ENCODE peak calls at places on chromosomes 13 and 19, in seven cellular contexts. One of them, this sample, is unnamed.

GRCh38 chr19:57348136-57348535 is 2.9 kb upstream of the ZNF304 start:
- DNase-seq in neural progenitor cell: no peak
- DNase-seq in MM.1S: no peak
- DNase-seq in hepatocyte: no peak
- DNase-seq in PC-3: no peak
- DNase-seq in GM23338: no peak
- DNase-seq in SK-N-SH: no peak
- DNase-seq in this sample: peak

GRCh38 chr13:47250141-47250540 is 353.3 kb upstream of the HTR2A start:
- DNase-seq in neural progenitor cell: no peak
- DNase-seq in MM.1S: no peak
- DNase-seq in hepatocyte: no peak
- DNase-seq in PC-3: peak
- DNase-seq in GM23338: no peak
- DNase-seq in SK-N-SH: no peak
- DNase-seq in this sample: peak

GRCh38 chr19:52451241-52451640 is 2.1 kb upstream of the ZNF578 start:
- DNase-seq in neural progenitor cell: no peak
- DNase-seq in MM.1S: no peak
- DNase-seq in hepatocyte: no peak
- DNase-seq in PC-3: no peak
- DNase-seq in GM23338: no peak
- DNase-seq in SK-N-SH: no peak
- DNase-seq in this sample: no peak

GRCh38 chr13:75762066-75762937 is 126.2 kb downstream of the LMO7 start:
- DNase-seq in neural progenitor cell: no peak
- DNase-seq in MM.1S: peak
- DNase-seq in hepatocyte: peak
- DNase-seq in PC-3: peak
- DNase-seq in GM23338: no peak
- DNase-seq in SK-N-SH: no peak
- DNase-seq in this sample: peak

GRCh38 chr13:44188257-44188656 is 185.4 kb upstream of the SERP2 start:
- DNase-seq in neural progenitor cell: no peak
- DNase-seq in MM.1S: no peak
- DNase-seq in hepatocyte: no peak
- DNase-seq in PC-3: peak
- DNase-seq in GM23338: no peak
- DNase-seq in SK-N-SH: no peak
- DNase-seq in this sample: peak

GRCh38 chr13:77521595-77522367 is 13.7 kb upstream of the SCEL start:
- DNase-seq in neural progenitor cell: peak
- DNase-seq in MM.1S: no peak
- DNase-seq in hepatocyte: no peak
- DNase-seq in PC-3: peak
- DNase-seq in GM23338: peak
- DNase-seq in SK-N-SH: no peak
- DNase-seq in this sample: peak

GRCh38 chr19:49744946-49745381 is 18.1 kb downstream of the TSKS start:
- DNase-seq in neural progenitor cell: no peak
- DNase-seq in MM.1S: no peak
- DNase-seq in hepatocyte: no peak
- DNase-seq in PC-3: no peak
- DNase-seq in GM23338: peak
- DNase-seq in SK-N-SH: no peak
- DNase-seq in this sample: no peak

GRCh38 chr13:67792151-67792665 is 562.1 kb upstream of the PCDH9 start:
- DNase-seq in neural progenitor cell: no peak
- DNase-seq in MM.1S: no peak
- DNase-seq in hepatocyte: no peak
- DNase-seq in PC-3: no peak
- DNase-seq in GM23338: no peak
- DNase-seq in SK-N-SH: no peak
- DNase-seq in this sample: no peak

GRCh38 chr13:43085545-43085944 is 62.2 kb downstream of the DNAJC15 start:
- DNase-seq in neural progenitor cell: no peak
- DNase-seq in MM.1S: no peak
- DNase-seq in hepatocyte: peak
- DNase-seq in PC-3: peak
- DNase-seq in GM23338: peak
- DNase-seq in SK-N-SH: peak
- DNase-seq in this sample: peak

GRCh38 chr13:44088911-44089851 is 209.5 kb downstream of the LACC1 start:
- DNase-seq in neural progenitor cell: no peak
- DNase-seq in MM.1S: peak
- DNase-seq in hepatocyte: no peak
- DNase-seq in PC-3: no peak
- DNase-seq in GM23338: no peak
- DNase-seq in SK-N-SH: no peak
- DNase-seq in this sample: peak

GRCh38 chr13:55244991-55245644 is 1895.6 kb upstream of the PRR20A start:
- DNase-seq in neural progenitor cell: peak
- DNase-seq in MM.1S: no peak
- DNase-seq in hepatocyte: peak
- DNase-seq in PC-3: no peak
- DNase-seq in GM23338: peak
- DNase-seq in SK-N-SH: peak
- DNase-seq in this sample: no peak

GRCh38 chr13:23411706-23412105 is 21.8 kb downstream of the SACS start:
- DNase-seq in neural progenitor cell: no peak
- DNase-seq in MM.1S: no peak
- DNase-seq in hepatocyte: no peak
- DNase-seq in PC-3: no peak
- DNase-seq in GM23338: no peak
- DNase-seq in SK-N-SH: no peak
- DNase-seq in this sample: no peak

GRCh38 chr13:110538632-110539031 is 22.9 kb downstream of the RAB20 start:
- DNase-seq in neural progenitor cell: no peak
- DNase-seq in MM.1S: no peak
- DNase-seq in hepatocyte: no peak
- DNase-seq in PC-3: no peak
- DNase-seq in GM23338: no peak
- DNase-seq in SK-N-SH: no peak
- DNase-seq in this sample: no peak

GRCh38 chr19:49895566-49896297 is 955 bp downstream of the IL4I1 start:
- DNase-seq in neural progenitor cell: no peak
- DNase-seq in MM.1S: no peak
- DNase-seq in hepatocyte: no peak
- DNase-seq in PC-3: no peak
- DNase-seq in GM23338: no peak
- DNase-seq in SK-N-SH: no peak
- DNase-seq in this sample: no peak

GRCh38 chr13:58056411-58056810 is 424.9 kb downstream of the PCDH17 start:
- DNase-seq in neural progenitor cell: no peak
- DNase-seq in MM.1S: no peak
- DNase-seq in hepatocyte: peak
- DNase-seq in PC-3: no peak
- DNase-seq in GM23338: no peak
- DNase-seq in SK-N-SH: no peak
- DNase-seq in this sample: no peak

GRCh38 chr19:39126593-39127187 is 1.1 kb downstream of the PAK4 start:
- DNase-seq in neural progenitor cell: peak
- DNase-seq in MM.1S: no peak
- DNase-seq in hepatocyte: peak
- DNase-seq in PC-3: peak
- DNase-seq in GM23338: no peak
- DNase-seq in SK-N-SH: no peak
- DNase-seq in this sample: peak
- TF ChIP-seq EZH2phosphoT487 in neural progenitor cell: no peak
- TF ChIP-seq EZH2phosphoT487 in MM.1S: no peak
- TF ChIP-seq EZH2phosphoT487 in hepatocyte: no peak
- TF ChIP-seq EZH2phosphoT487 in PC-3: no peak
- TF ChIP-seq EZH2phosphoT487 in GM23338: no peak
- TF ChIP-seq EZH2phosphoT487 in SK-N-SH: no peak
- TF ChIP-seq EZH2phosphoT487 in this sample: no peak

GRCh38 chr19:22602631-22603272 is 31.4 kb upstream of the ZNF492 start:
- DNase-seq in neural progenitor cell: no peak
- DNase-seq in MM.1S: no peak
- DNase-seq in hepatocyte: no peak
- DNase-seq in PC-3: no peak
- DNase-seq in GM23338: no peak
- DNase-seq in SK-N-SH: no peak
- DNase-seq in this sample: no peak

GRCh38 chr19:22603518-22604440 is 30.3 kb upstream of the ZNF492 start:
- DNase-seq in neural progenitor cell: no peak
- DNase-seq in MM.1S: no peak
- DNase-seq in hepatocyte: no peak
- DNase-seq in PC-3: no peak
- DNase-seq in GM23338: no peak
- DNase-seq in SK-N-SH: no peak
- DNase-seq in this sample: no peak

GRCh38 chr19:22600690-22601648 is 33.2 kb upstream of the ZNF492 start:
- DNase-seq in neural progenitor cell: no peak
- DNase-seq in MM.1S: no peak
- DNase-seq in hepatocyte: no peak
- DNase-seq in PC-3: no peak
- DNase-seq in GM23338: no peak
- DNase-seq in SK-N-SH: no peak
- DNase-seq in this sample: no peak

GRCh38 chr19:22604571-22605274 is 29.4 kb upstream of the ZNF492 start:
- DNase-seq in neural progenitor cell: no peak
- DNase-seq in MM.1S: no peak
- DNase-seq in hepatocyte: no peak
- DNase-seq in PC-3: no peak
- DNase-seq in GM23338: no peak
- DNase-seq in SK-N-SH: no peak
- DNase-seq in this sample: no peak

GRCh38 chr19:22601906-22602630 is 32.1 kb upstream of the ZNF492 start:
- DNase-seq in neural progenitor cell: no peak
- DNase-seq in MM.1S: no peak
- DNase-seq in hepatocyte: no peak
- DNase-seq in PC-3: no peak
- DNase-seq in GM23338: no peak
- DNase-seq in SK-N-SH: no peak
- DNase-seq in this sample: no peak
- H3K4me3 ChIP-seq in neural progenitor cell: no peak
- H3K4me3 ChIP-seq in MM.1S: no peak
- H3K4me3 ChIP-seq in hepatocyte: no peak
- H3K4me3 ChIP-seq in PC-3: no peak
- H3K4me3 ChIP-seq in GM23338: no peak
- H3K4me3 ChIP-seq in SK-N-SH: no peak
- H3K4me3 ChIP-seq in this sample: no peak

GRCh38 chr13:26423634-26424033 is 133.8 kb upstream of the WASF3 start:
- DNase-seq in neural progenitor cell: no peak
- DNase-seq in MM.1S: no peak
- DNase-seq in hepatocyte: peak
- DNase-seq in PC-3: no peak
- DNase-seq in GM23338: peak
- DNase-seq in SK-N-SH: peak
- DNase-seq in this sample: peak
- TF ChIP-seq EZH2phosphoT487 in neural progenitor cell: no peak
- TF ChIP-seq EZH2phosphoT487 in MM.1S: no peak
- TF ChIP-seq EZH2phosphoT487 in hepatocyte: no peak
- TF ChIP-seq EZH2phosphoT487 in PC-3: no peak
- TF ChIP-seq EZH2phosphoT487 in GM23338: no peak
- TF ChIP-seq EZH2phosphoT487 in SK-N-SH: no peak
- TF ChIP-seq EZH2phosphoT487 in this sample: no peak

GRCh38 chr13:99941911-99942310 is 29.7 kb downstream of the ZIC5 start:
- DNase-seq in neural progenitor cell: no peak
- DNase-seq in MM.1S: no peak
- DNase-seq in hepatocyte: no peak
- DNase-seq in PC-3: no peak
- DNase-seq in GM23338: no peak
- DNase-seq in SK-N-SH: no peak
- DNase-seq in this sample: no peak
- H3K4me3 ChIP-seq in neural progenitor cell: no peak
- H3K4me3 ChIP-seq in MM.1S: no peak
- H3K4me3 ChIP-seq in hepatocyte: no peak
- H3K4me3 ChIP-seq in PC-3: no peak
- H3K4me3 ChIP-seq in GM23338: no peak
- H3K4me3 ChIP-seq in SK-N-SH: no peak
- H3K4me3 ChIP-seq in this sample: no peak

DNA sequence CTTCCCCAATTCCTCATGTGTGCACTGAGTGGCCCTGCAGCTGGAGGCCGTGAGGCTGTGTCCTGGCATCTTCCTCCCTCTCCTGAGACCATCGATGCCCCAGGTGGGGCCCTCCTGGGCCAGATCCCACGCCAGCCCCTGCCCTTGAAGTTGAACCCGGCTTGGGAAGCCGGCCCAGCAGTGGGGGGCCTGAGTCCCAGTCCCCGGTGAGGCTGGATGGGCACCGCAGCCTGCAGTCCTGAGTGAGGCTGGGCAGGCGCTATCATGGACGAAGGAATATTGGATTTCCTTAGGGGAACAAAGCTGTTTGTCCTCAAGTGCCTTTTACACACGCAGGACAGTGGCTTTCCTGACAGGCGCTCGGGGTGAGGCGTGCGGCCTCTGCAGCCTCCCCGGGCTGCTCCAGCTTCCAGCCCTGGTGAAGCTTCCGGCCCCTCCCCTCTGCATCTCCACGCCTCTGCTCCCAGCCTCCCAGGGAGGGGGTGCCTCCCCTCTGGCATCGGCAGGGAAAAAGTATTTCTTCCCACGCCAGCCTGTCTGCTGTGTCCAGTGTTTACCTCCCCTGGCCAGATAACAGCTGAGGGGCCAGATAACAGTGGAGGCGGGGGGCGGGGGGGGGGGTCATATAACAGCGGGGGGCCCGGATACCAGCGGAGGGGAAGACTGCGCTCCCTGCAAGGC is 159.5 kb downstream of the KDM4B start:
- DNase-seq in neural progenitor cell: peak
- DNase-seq in MM.1S: no peak
- DNase-seq in hepatocyte: peak
- DNase-seq in PC-3: no peak
- DNase-seq in GM23338: peak
- DNase-seq in SK-N-SH: peak
- DNase-seq in this sample: peak
- TF ChIP-seq EZH2phosphoT487 in neural progenitor cell: no peak
- TF ChIP-seq EZH2phosphoT487 in MM.1S: no peak
- TF ChIP-seq EZH2phosphoT487 in hepatocyte: no peak
- TF ChIP-seq EZH2phosphoT487 in PC-3: no peak
- TF ChIP-seq EZH2phosphoT487 in GM23338: no peak
- TF ChIP-seq EZH2phosphoT487 in SK-N-SH: no peak
- TF ChIP-seq EZH2phosphoT487 in this sample: no peak

GRCh38 chr19:18329035-18329376 is 6.1 kb upstream of the LSM4 start:
- DNase-seq in neural progenitor cell: no peak
- DNase-seq in MM.1S: no peak
- DNase-seq in hepatocyte: no peak
- DNase-seq in PC-3: no peak
- DNase-seq in GM23338: no peak
- DNase-seq in SK-N-SH: no peak
- DNase-seq in this sample: no peak
- H3K4me3 ChIP-seq in neural progenitor cell: peak
- H3K4me3 ChIP-seq in MM.1S: peak
- H3K4me3 ChIP-seq in hepatocyte: no peak
- H3K4me3 ChIP-seq in PC-3: peak
- H3K4me3 ChIP-seq in GM23338: peak
- H3K4me3 ChIP-seq in SK-N-SH: peak
- H3K4me3 ChIP-seq in this sample: peak

DNA sequence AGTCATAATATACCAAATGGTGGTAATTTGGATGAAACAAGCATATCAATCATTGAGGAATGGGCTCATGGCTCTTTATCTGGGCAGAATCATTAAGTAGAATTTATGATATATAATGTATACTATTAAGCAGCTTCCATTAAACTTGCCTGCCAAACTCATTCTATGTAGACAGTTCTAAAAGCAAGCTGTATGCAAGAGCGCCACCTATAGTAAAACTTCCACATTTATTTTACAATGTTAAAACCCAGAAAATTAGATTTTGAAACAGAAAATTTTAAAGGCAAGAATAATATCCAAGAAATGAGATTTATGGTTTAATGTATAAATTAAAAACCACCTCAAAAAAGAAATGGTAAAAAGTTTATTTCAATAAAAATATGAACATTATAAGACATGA is 161.5 kb downstream of the MZT1 start:
- DNase-seq in neural progenitor cell: peak
- DNase-seq in MM.1S: peak
- DNase-seq in hepatocyte: peak
- DNase-seq in PC-3: peak
- DNase-seq in GM23338: peak
- DNase-seq in SK-N-SH: peak
- DNase-seq in this sample: peak
- TF ChIP-seq EZH2phosphoT487 in neural progenitor cell: no peak
- TF ChIP-seq EZH2phosphoT487 in MM.1S: no peak
- TF ChIP-seq EZH2phosphoT487 in hepatocyte: no peak
- TF ChIP-seq EZH2phosphoT487 in PC-3: no peak
- TF ChIP-seq EZH2phosphoT487 in GM23338: no peak
- TF ChIP-seq EZH2phosphoT487 in SK-N-SH: no peak
- TF ChIP-seq EZH2phosphoT487 in this sample: no peak

This sample was measured in GM23248.